ENCODE peak calls at places on chromosome 21, in six cellular contexts. M, T, H, Q, L and U are unnamed samples.
A peak's percentile ranks its signal among the peaks of the same experiment; 100 is the strongest.

GRCh38 chr21:26164311-26164710 is 6.3 kb downstream of the APP start:
- DNase-seq in M (no peak), T (no peak), H (no peak), Q (no peak), L (no peak), U (no peak)

GRCh38 chr21:26835714-26836265 is 9.4 kb downstream of the ADAMTS1 start:
- DNase-seq in M (no peak), T (no peak), H (no peak), Q (no peak), L (no peak), U (no peak)

GRCh38 chr21:27535188-27535587 is 568.3 kb upstream of the ADAMTS5 start:
- DNase-seq in M (no peak), T (no peak), H (no peak), Q (no peak), L (no peak), U (no peak)

GRCh38 chr21:37862536-37862935 is 53.7 kb downstream of the KCNJ6 start:
- DNase-seq in M (no peak), T (peak; percentile 45), H (peak; percentile 56), Q (no peak), L (no peak), U (no peak)

GRCh38 chr21:16563795-16564194 is 834.0 kb downstream of the USP25 start:
- DNase-seq in M (no peak), T (peak; percentile 81), H (no peak), Q (no peak), L (peak; percentile 41), U (no peak)

GRCh38 chr21:35256468-35256988 is 207.4 kb upstream of the RUNX1 start:
- DNase-seq in M (peak; percentile 88), T (peak; percentile 99), H (peak; percentile 94), Q (peak; percentile 81), L (no peak), U (no peak)

GRCh38 chr21:46079357-46080170 is 18.3 kb upstream of the COL6A2 start:
- DNase-seq in M (peak; percentile 28), T (peak; percentile 87), H (peak; percentile 63), Q (no peak), L (no peak), U (peak; percentile 75)

GRCh38 chr21:25494804-25495203 is 112.5 kb downstream of the MRPL39 start:
- DNase-seq in M (no peak), T (no peak), H (no peak), Q (no peak), L (no peak), U (no peak)

GRCh38 chr21:35635261-35635660 is 425.1 kb downstream of the SETD4 start:
- DNase-seq in M (no peak), T (peak; percentile 90), H (no peak), Q (no peak), L (no peak), U (no peak)

GRCh38 chr21:46517361-46517760 is 58.7 kb downstream of the DIP2A start:
- DNase-seq in M (no peak), T (peak; percentile 10), H (no peak), Q (peak; percentile 49), L (no peak), U (no peak)

GRCh38 chr21:14383596-14384210 is 757 bp upstream of the HSPA13 start:
- DNase-seq in M (no peak), T (peak; percentile 31), H (peak; percentile 8), Q (no peak), L (no peak), U (no peak)

GRCh38 chr21:46124083-46124925 is 26.4 kb downstream of the COL6A2 start:
- DNase-seq in M (no peak), T (no peak), H (no peak), Q (no peak), L (no peak), U (no peak)

GRCh38 chr21:28419110-28419509 is 573.6 kb downstream of the LTN1 start:
- DNase-seq in M (no peak), T (peak; percentile 83), H (peak; percentile 8), Q (no peak), L (no peak), U (no peak)

GRCh38 chr21:45618287-45618686 is 25.2 kb upstream of the PCBP3 start:
- DNase-seq in M (no peak), T (peak; percentile 18), H (peak; percentile 46), Q (no peak), L (no peak), U (peak; percentile 27)

GRCh38 chr21:45877821-45878469 is 103.6 kb upstream of the COL6A1 start:
- DNase-seq in M (no peak), T (no peak), H (no peak), Q (no peak), L (no peak), U (peak; percentile 67)

GRCh38 chr21:26437326-26438009 is 135.6 kb downstream of the CYYR1 start:
- DNase-seq in M (no peak), T (peak; percentile 62), H (no peak), Q (no peak), L (no peak), U (no peak)

GRCh38 chr21:46000182-46000730 is 18.7 kb downstream of the COL6A1 start:
- DNase-seq in M (no peak), T (no peak), H (no peak), Q (peak; percentile 17), L (no peak), U (no peak)

GRCh38 chr21:29144736-29145353 is 14.4 kb downstream of the MAP3K7CL start:
- DNase-seq in M (no peak), T (peak; percentile 52), H (no peak), Q (no peak), L (no peak), U (no peak)

GRCh38 chr21:27513825-27514224 is 546.9 kb upstream of the ADAMTS5 start:
- DNase-seq in M (no peak), T (no peak), H (no peak), Q (no peak), L (no peak), U (no peak)

GRCh38 chr21:46060596-46061061 is 37.3 kb upstream of the COL6A2 start:
- DNase-seq in M (no peak), T (peak; percentile 100), H (peak; percentile 55), Q (peak; percentile 75), L (no peak), U (no peak)

DNA sequence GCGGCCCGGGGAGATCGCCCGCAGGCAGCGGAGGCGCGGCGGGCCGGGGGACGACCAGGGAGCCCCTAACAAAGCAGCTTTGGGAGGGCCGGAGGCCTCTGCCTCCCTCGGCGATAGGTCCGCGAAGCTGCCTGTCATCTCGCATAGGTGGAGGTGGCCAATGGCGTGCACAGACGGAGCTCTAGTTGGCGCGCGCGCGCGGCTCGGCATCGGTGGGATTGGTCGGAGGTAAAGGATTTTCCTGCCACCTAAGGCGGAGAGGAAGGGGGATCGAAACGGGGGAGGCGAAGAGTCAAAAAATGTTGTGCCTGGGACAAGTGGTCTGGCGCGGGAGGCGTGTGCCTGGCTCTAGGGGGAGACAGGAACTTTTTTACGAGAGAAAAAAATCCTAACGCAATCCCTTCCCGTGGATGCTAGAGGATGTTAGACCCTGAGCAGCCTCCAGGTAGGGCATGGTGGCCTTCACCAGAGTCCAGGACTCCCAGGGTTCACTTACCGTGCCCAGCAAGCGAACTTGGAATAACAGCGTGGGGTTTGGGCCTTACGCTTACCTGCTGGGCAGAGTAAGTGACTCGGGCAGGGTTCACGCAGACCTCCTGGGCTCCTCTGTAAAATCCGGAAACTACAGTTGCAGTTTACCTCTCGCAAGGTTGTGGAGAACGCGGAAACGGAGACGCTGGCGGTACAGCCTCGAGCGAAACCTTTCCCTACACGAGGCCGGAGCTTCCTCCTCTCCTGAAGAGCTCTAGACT is 99.9 kb upstream of the SOD1 start:
- DNase-seq in M (peak; percentile 84), T (peak; percentile 97), H (peak; percentile 95), Q (peak; percentile 92), L (peak; percentile 93), U (peak; percentile 98)
- H3K27me3 ChIP-seq in M (peaks cover 5% of the 10 kb centered on the region), T (peaks cover 12% of the 10 kb centered on the region), H (peaks cover 32% of the 10 kb centered on the region), Q (peaks cover 88% of the 10 kb centered on the region), L (no peaks in the 10 kb centered on the region), U (peaks cover 7% of the 10 kb centered on the region)

DNA sequence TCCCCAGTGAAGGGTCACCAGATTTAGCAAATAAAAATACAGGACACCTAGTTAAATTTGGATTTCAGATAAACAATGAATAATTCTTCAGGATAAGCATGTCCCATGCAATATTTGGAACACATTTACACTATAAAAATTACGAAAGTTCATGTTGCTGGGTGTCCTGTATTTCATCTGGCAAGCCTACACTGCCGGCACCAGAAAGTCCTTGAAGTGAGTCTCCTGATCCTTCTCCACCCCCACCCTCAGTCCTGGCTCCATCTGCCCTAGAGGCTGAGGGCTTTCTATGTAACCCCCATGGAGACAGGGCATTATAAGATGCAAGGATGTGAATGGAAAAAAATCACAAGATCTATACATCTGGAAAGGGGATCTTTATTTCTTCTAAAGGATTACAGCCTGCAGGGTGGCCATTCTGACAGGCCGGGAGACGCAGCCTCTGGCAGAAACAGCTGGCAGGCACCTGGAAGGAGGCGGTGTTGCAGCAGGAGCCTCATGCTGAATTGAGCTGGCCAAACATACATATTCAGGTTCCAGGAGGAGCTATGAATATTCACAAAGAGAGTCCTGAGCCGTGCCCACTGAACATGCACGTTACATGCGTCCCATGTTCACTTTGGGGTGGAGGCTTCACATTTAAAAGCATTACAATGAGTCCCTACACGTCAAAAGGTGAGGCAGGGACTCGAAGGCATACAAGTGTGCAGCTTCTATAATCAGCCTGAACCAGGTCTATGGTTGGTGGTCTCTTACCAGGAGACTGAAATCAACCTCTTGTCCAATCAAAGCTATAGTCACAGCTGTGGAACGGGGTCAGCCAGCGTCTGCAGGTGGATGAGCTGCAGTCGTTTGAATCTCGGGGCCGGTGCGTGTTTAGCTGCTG is 182.7 kb downstream of the ETS2 start:
- DNase-seq in M (no peak), T (no peak), H (peak; percentile 38), Q (no peak), L (no peak), U (no peak)
- H3K4me1 ChIP-seq in M (peaks cover 30% of the 10 kb centered on the region), T (peaks cover 57% of the 10 kb centered on the region), H (peaks cover 65% of the 10 kb centered on the region), Q (peaks cover 95% of the 10 kb centered on the region), L (peaks cover 11% of the 10 kb centered on the region), U (peaks cover 47% of the 10 kb centered on the region)

DNA sequence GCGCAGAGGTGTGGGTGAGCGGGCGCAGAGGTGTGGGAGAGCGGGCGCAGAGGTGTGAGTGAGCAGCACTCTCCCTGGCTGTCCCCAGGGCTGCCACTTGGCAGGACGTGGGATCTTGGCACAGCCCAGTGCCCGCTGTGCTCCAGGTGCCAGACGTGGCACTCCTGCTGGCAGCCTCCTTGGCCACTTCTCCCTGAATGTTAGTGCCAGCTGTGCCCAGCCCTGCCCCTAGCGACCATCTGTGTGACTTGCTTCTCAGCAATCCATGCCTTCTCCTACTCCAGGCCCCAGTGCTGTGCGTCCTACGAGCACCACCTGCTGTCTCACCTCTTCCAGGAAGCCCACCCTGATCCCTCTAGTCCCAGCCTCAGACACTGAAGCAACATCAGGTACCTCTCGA is 30.5 kb downstream of the KRTAP10-1 start:
- DNase-seq in M (peak; percentile 79), T (no peak), H (no peak), Q (peak; percentile 82), L (no peak), U (peak; percentile 29)
- H3K27me3 ChIP-seq in M (no peaks in the 10 kb centered on the region), T (no peaks in the 10 kb centered on the region), H (no peaks in the 10 kb centered on the region), Q (peaks cover 54% of the 10 kb centered on the region), L (no peaks in the 10 kb centered on the region), U (peaks cover 52% of the 10 kb centered on the region)

DNA sequence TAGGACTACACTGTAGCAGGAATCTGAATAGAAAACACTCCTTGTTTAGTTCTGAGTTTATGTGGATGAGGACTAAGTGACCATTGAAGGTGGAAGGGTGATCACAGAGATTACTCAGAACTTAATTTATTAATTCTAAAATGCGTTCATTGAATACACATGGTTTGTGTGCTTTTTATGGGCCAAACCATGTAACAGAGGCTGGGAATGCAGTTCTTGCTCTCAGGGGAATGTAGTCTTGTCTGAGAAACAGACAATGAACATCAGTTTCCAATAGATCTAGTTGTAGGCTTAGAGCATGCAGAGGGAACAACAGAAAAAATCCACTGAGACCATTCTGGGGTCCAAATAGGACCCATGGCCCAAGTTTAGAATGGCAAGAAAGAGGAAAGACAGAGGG is 46.0 kb downstream of the ITSN1 start:
- DNase-seq in M (no peak), T (no peak), H (no peak), Q (no peak), L (no peak), U (no peak)
- H3K4me1 ChIP-seq in M (peaks cover 2% of the 10 kb centered on the region), T (peaks cover 12% of the 10 kb centered on the region), H (peaks cover 48% of the 10 kb centered on the region), Q (peaks cover 76% of the 10 kb centered on the region), L (peaks cover 11% of the 10 kb centered on the region), U (peaks cover 5% of the 10 kb centered on the region)